ENCODE peak calls at places on chromosomes 11 and 22, in six cellular contexts. One of them, this sample, is unnamed.

GRCh38 chr11:43689167-43689566 is 8.6 kb downstream of the HSD17B12 start:
- DNase-seq in astrocyte of the spinal cord: no peak
- DNase-seq in K562: peak
- DNase-seq in cardiac muscle cell: no peak
- DNase-seq in stomach: no peak
- DNase-seq in breast epithelium: no peak
- DNase-seq in this sample: no peak

GRCh38 chr22:41745968-41746367 is 46.7 kb downstream of the MEI1 start:
- DNase-seq in cardiac muscle cell: no peak
- DNase-seq in astrocyte of the spinal cord: no peak
- DNase-seq in breast epithelium: no peak
- DNase-seq in stomach: no peak
- DNase-seq in K562: no peak
- DNase-seq in this sample: no peak

GRCh38 chr22:24841261-24841660 is 35.2 kb downstream of the SGSM1 start:
- DNase-seq in breast epithelium: no peak
- DNase-seq in K562: no peak
- DNase-seq in cardiac muscle cell: no peak
- DNase-seq in astrocyte of the spinal cord: no peak
- DNase-seq in stomach: peak
- DNase-seq in this sample: no peak

GRCh38 chr11:131914299-131914902 is 544.0 kb downstream of the NTM start:
- DNase-seq in breast epithelium: no peak
- DNase-seq in astrocyte of the spinal cord: peak
- DNase-seq in cardiac muscle cell: peak
- DNase-seq in stomach: no peak
- DNase-seq in K562: no peak
- DNase-seq in this sample: no peak

GRCh38 chr11:49995559-49995958 is 13.2 kb upstream of the OR4C12 start:
- DNase-seq in astrocyte of the spinal cord: no peak
- DNase-seq in stomach: no peak
- DNase-seq in K562: peak
- DNase-seq in cardiac muscle cell: peak
- DNase-seq in breast epithelium: no peak
- DNase-seq in this sample: no peak

GRCh38 chr11:122646549-122647340 is 8.8 kb upstream of the UBASH3B start:
- DNase-seq in breast epithelium: no peak
- DNase-seq in cardiac muscle cell: peak
- DNase-seq in astrocyte of the spinal cord: peak
- DNase-seq in stomach: no peak
- DNase-seq in K562: no peak
- DNase-seq in this sample: no peak

GRCh38 chr11:47858169-47858543 is 10.0 kb upstream of the NUP160 start:
- DNase-seq in breast epithelium: no peak
- DNase-seq in cardiac muscle cell: peak
- DNase-seq in astrocyte of the spinal cord: peak
- DNase-seq in K562: no peak
- DNase-seq in stomach: no peak
- DNase-seq in this sample: no peak

GRCh38 chr11:62069374-62069773 is 54.4 kb upstream of the INCENP start:
- DNase-seq in astrocyte of the spinal cord: no peak
- DNase-seq in K562: no peak
- DNase-seq in cardiac muscle cell: no peak
- DNase-seq in stomach: no peak
- DNase-seq in breast epithelium: no peak
- DNase-seq in this sample: no peak

GRCh38 chr11:1034456-1035295 is 1.8 kb downstream of the MUC6 start:
- DNase-seq in astrocyte of the spinal cord: no peak
- DNase-seq in cardiac muscle cell: no peak
- DNase-seq in K562: no peak
- DNase-seq in breast epithelium: no peak
- DNase-seq in stomach: no peak
- DNase-seq in this sample: no peak

GRCh38 chr22:42412744-42413220 is 19.4 kb downstream of the NFAM1 start:
- DNase-seq in astrocyte of the spinal cord: no peak
- DNase-seq in cardiac muscle cell: no peak
- DNase-seq in stomach: no peak
- DNase-seq in breast epithelium: no peak
- DNase-seq in K562: peak
- DNase-seq in this sample: no peak

GRCh38 chr22:38572065-38572464 is 2.1 kb upstream of the DMC1 start:
- DNase-seq in stomach: no peak
- DNase-seq in astrocyte of the spinal cord: peak
- DNase-seq in cardiac muscle cell: peak
- DNase-seq in K562: peak
- DNase-seq in breast epithelium: no peak
- DNase-seq in this sample: no peak

GRCh38 chr22:50203288-50203687 is 2.5 kb downstream of the SELENOO start:
- DNase-seq in K562: no peak
- DNase-seq in cardiac muscle cell: no peak
- DNase-seq in breast epithelium: no peak
- DNase-seq in stomach: no peak
- DNase-seq in astrocyte of the spinal cord: no peak
- DNase-seq in this sample: no peak

GRCh38 chr11:72015511-72016061 is 16.9 kb downstream of the IL18BP start:
- DNase-seq in stomach: no peak
- DNase-seq in breast epithelium: peak
- DNase-seq in cardiac muscle cell: peak
- DNase-seq in astrocyte of the spinal cord: peak
- DNase-seq in K562: no peak
- DNase-seq in this sample: peak
- TF ChIP-seq CTCF in stomach: no peak
- TF ChIP-seq CTCF in breast epithelium: no peak
- TF ChIP-seq CTCF in cardiac muscle cell: peak
- TF ChIP-seq CTCF in astrocyte of the spinal cord: peak
- TF ChIP-seq CTCF in K562: peak
- TF ChIP-seq CTCF in this sample: no peak

DNA sequence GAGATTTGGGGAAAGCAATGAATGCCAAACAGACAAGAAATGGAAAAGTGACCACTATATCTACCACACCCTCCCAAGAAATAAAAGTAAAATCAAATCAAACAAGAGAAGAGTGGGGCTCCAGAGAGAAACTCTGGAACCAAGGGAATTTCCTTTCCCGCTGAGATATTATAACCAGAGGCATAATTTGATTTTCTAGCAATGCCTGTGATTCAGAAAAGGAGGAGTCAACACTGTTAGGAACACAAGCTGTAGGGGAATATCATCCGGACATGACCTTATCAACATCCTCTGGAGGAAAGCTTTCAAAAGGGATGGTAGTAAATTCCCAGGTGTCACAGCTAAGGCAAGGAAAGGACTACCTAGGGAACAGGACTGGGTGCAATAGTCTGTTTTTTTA is 29.6 kb upstream of the LRRC55 start:
- DNase-seq in cardiac muscle cell: no peak
- DNase-seq in stomach: no peak
- DNase-seq in K562: no peak
- DNase-seq in astrocyte of the spinal cord: no peak
- DNase-seq in breast epithelium: no peak
- DNase-seq in this sample: no peak
- TF ChIP-seq CTCF in cardiac muscle cell: no peak
- TF ChIP-seq CTCF in stomach: no peak
- TF ChIP-seq CTCF in K562: no peak
- TF ChIP-seq CTCF in astrocyte of the spinal cord: no peak
- TF ChIP-seq CTCF in breast epithelium: no peak
- TF ChIP-seq CTCF in this sample: no peak

GRCh38 chr11:86802601-86803051 is 2.3 kb downstream of the PRSS23 start:
- DNase-seq in cardiac muscle cell: peak
- DNase-seq in astrocyte of the spinal cord: peak
- DNase-seq in stomach: no peak
- DNase-seq in breast epithelium: no peak
- DNase-seq in K562: peak
- DNase-seq in this sample: no peak
- TF ChIP-seq CTCF in cardiac muscle cell: peak
- TF ChIP-seq CTCF in astrocyte of the spinal cord: peak
- TF ChIP-seq CTCF in stomach: no peak
- TF ChIP-seq CTCF in breast epithelium: peak
- TF ChIP-seq CTCF in K562: peak
- TF ChIP-seq CTCF in this sample: no peak

GRCh38 chr22:29670615-29671014 is 49.2 kb upstream of the CABP7 start:
- DNase-seq in astrocyte of the spinal cord: no peak
- DNase-seq in breast epithelium: no peak
- DNase-seq in cardiac muscle cell: no peak
- DNase-seq in stomach: no peak
- DNase-seq in K562: no peak
- DNase-seq in this sample: no peak

GRCh38 chr22:29679316-29679715 is 40.5 kb upstream of the CABP7 start:
- DNase-seq in stomach: no peak
- DNase-seq in K562: no peak
- DNase-seq in cardiac muscle cell: no peak
- DNase-seq in breast epithelium: no peak
- DNase-seq in astrocyte of the spinal cord: no peak
- DNase-seq in this sample: no peak

GRCh38 chr22:29668681-29669080 is 51.1 kb upstream of the CABP7 start:
- DNase-seq in cardiac muscle cell: no peak
- DNase-seq in breast epithelium: no peak
- DNase-seq in K562: no peak
- DNase-seq in astrocyte of the spinal cord: no peak
- DNase-seq in stomach: no peak
- DNase-seq in this sample: no peak

GRCh38 chr22:29674121-29674520 is 45.7 kb upstream of the CABP7 start:
- DNase-seq in astrocyte of the spinal cord: no peak
- DNase-seq in breast epithelium: no peak
- DNase-seq in K562: no peak
- DNase-seq in stomach: no peak
- DNase-seq in cardiac muscle cell: no peak
- DNase-seq in this sample: no peak

DNA sequence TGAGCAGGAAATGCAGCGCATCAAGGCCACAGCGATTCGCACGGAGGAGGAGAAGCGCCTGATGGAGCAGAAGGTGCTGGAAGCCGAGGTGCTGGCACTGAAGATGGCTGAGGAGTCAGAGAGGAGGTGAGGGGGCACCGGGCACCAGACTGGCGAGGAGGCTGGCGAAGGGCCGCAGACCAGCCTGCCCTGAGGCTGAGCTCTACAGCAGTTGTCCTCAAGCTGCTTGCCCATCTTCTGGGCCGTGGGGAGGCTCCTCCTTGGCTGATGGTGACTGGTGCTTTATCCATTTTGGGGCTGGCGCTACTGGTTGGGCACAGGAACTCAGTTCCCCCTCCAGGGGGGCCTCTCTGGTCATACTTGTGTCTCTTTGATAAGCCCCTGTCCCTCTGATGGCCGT is 46.4 kb upstream of the CABP7 start:
- DNase-seq in stomach: no peak
- DNase-seq in cardiac muscle cell: no peak
- DNase-seq in K562: no peak
- DNase-seq in breast epithelium: no peak
- DNase-seq in astrocyte of the spinal cord: no peak
- DNase-seq in this sample: no peak
- TF ChIP-seq CTCF in stomach: no peak
- TF ChIP-seq CTCF in cardiac muscle cell: no peak
- TF ChIP-seq CTCF in K562: no peak
- TF ChIP-seq CTCF in breast epithelium: no peak
- TF ChIP-seq CTCF in astrocyte of the spinal cord: no peak
- TF ChIP-seq CTCF in this sample: no peak